ENCODE peak calls at places on chromosomes 1 and 21, in six cellular contexts. A, N, V, E, T and Y are unnamed samples.

GRCh38 chr1:148166558-148167492 is 14.7 kb upstream of the NBPF11 start:
- DNase-seq in A (no peak), N (no peak), V (no peak), E (no peak), T (no peak), Y (no peak)

GRCh38 chr21:43371786-43372185 is 55.1 kb downstream of the SIK1 start:
- DNase-seq in A (no peak), N (no peak), V (no peak), E (no peak), T (no peak), Y (no peak)

GRCh38 chr1:119338757-119339156 is 29.8 kb upstream of the HAO2 start:
- DNase-seq in A (no peak), N (no peak), V (no peak), E (no peak), T (no peak), Y (no peak)

GRCh38 chr1:208499601-208500000 is 255.4 kb upstream of the PLXNA2 start:
- DNase-seq in A (no peak), N (no peak), V (no peak), E (no peak), T (no peak), Y (no peak)

GRCh38 chr1:19963636-19964035 is 15.8 kb downstream of the PLA2G2A start:
- DNase-seq in A (no peak), N (no peak), V (no peak), E (no peak), T (no peak), Y (no peak)

GRCh38 chr1:111542187-111542586 is 38.8 kb upstream of the ADORA3 start:
- DNase-seq in A (no peak), N (no peak), V (no peak), E (no peak), T (no peak), Y (no peak)

GRCh38 chr1:203807211-203807610 is 11.8 kb downstream of the ZBED6 start:
- DNase-seq in A (no peak), N (no peak), V (no peak), E (no peak), T (no peak), Y (peak; percentile 86)

GRCh38 chr1:15332952-15333715 is 76.6 kb upstream of the EFHD2 start:
- DNase-seq in A (no peak), N (no peak), V (no peak), E (no peak), T (no peak), Y (no peak)

GRCh38 chr1:111600886-111601386 is 18.7 kb upstream of the RAP1A start:
- DNase-seq in A (no peak), N (no peak), V (no peak), E (no peak), T (no peak), Y (no peak)

GRCh38 chr1:231192620-231193163 is 30.8 kb downstream of the TRIM67 start:
- DNase-seq in A (peak; percentile 41), N (peak; percentile 33), V (no peak), E (no peak), T (no peak), Y (peak; percentile 25)

GRCh38 chr1:205580140-205580922 is 51.5 kb downstream of the ELK4 start:
- DNase-seq in A (no peak), N (no peak), V (no peak), E (peak; percentile 67), T (no peak), Y (no peak)